ENCODE peak calls at places on chromosomes 12 and 14, in six cellular contexts. F, W, B, Z, A and O are unnamed samples.
A peak's percentile ranks its signal among the peaks of the same experiment; 100 is the strongest.

GRCh38 chr14:68936476-68936875 is 42.6 kb downstream of the ACTN1 start:
- DNase-seq in B (no peak), F (no peak), A (no peak), Z (no peak), W (no peak), O (no peak)

GRCh38 chr14:37230551-37231194 is 32.9 kb downstream of the MIPOL1 start:
- DNase-seq in W (peak; percentile 54), A (peak; percentile 87), Z (no peak), B (peak; percentile 80), F (peak; percentile 31), O (no peak)

GRCh38 chr12:40107098-40107802 is 1.4 kb upstream of the SLC2A13 start:
- DNase-seq in W (peak; percentile 88), F (peak; percentile 67), Z (peak; percentile 93), A (peak; percentile 94), B (peak; percentile 87), O (no peak)

GRCh38 chr12:126083931-126084330 is 1018.7 kb downstream of the AACS start:
- DNase-seq in W (no peak), B (no peak), A (no peak), Z (no peak), F (no peak), O (no peak)

GRCh38 chr12:73589220-73589619 is 948.4 kb upstream of the ATXN7L3B start:
- DNase-seq in F (no peak), B (no peak), A (no peak), W (no peak), Z (no peak), O (no peak)

GRCh38 chr12:39620664-39621658 is 1.4 kb upstream of the ABCD2 start:
- DNase-seq in A (no peak), F (no peak), B (no peak), W (no peak), Z (no peak), O (no peak)

GRCh38 chr12:89731064-89731463 is 22.4 kb upstream of the ATP2B1 start:
- DNase-seq in A (no peak), B (no peak), F (peak; percentile 20), W (no peak), Z (no peak), O (no peak)

GRCh38 chr14:104876251-104876699 is 11.2 kb downstream of the CEP170B start:
- DNase-seq in B (no peak), Z (no peak), W (peak; percentile 56), A (no peak), F (peak; percentile 31), O (no peak)

GRCh38 chr12:88509347-88509746 is 70.9 kb downstream of the KITLG start:
- DNase-seq in Z (no peak), F (no peak), B (no peak), W (no peak), A (no peak), O (no peak)

GRCh38 chr12:2356601-2357125 is 303.9 kb downstream of the CACNA1C start:
- DNase-seq in F (no peak), W (no peak), B (no peak), A (no peak), Z (no peak), O (no peak)

GRCh38 chr12:127455347-127456265 is 811.4 kb upstream of the TMEM132C start:
- DNase-seq in B (no peak), W (no peak), F (no peak), Z (no peak), A (peak; percentile 35), O (peak; percentile 5)

GRCh38 chr12:55712154-55712553 is 3.7 kb upstream of the BLOC1S1 start:
- DNase-seq in Z (no peak), B (no peak), A (no peak), W (no peak), F (no peak), O (no peak)
- H3K4me1 ChIP-seq in Z (peaks cover 12% of the 10 kb centered on the region), B (peaks cover 14% of the 10 kb centered on the region), A (peaks cover 49% of the 10 kb centered on the region), W (peaks cover 12% of the 10 kb centered on the region), F (peaks cover 18% of the 10 kb centered on the region), O (peaks cover 1% of the 10 kb centered on the region)

GRCh38 chr14:64973026-64973442 is 898 bp upstream of the RAB15 start:
- DNase-seq in Z (no peak), W (no peak), B (no peak), A (no peak), F (no peak), O (no peak)
- H3K4me3 ChIP-seq in Z (no peak overlapping the region), W (no peak overlapping the region), B (peak overlapping the region; percentile 70), A (no peak overlapping the region), F (no peak overlapping the region), O (no peak overlapping the region)

DNA sequence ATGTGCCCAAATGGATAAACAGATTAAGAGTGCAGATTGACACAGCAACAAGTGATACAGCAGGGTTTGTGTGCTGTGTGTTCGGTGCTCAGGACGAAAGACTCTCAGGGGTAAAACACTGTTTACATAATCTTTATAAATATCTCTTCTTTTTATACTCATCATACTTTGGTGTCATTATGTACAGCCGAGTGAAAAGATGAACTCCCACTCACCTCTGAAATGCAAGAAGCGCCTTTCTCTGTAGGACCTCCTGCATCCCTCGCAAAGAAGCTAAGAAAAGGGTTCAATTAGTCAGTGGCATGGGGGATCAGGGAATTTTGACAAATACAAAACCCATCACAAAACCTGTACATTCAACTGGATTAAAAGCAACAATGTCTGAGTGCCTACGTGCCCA is 163.6 kb downstream of the TTC7B start:
- DNase-seq in Z (no peak), B (no peak), W (no peak), F (no peak), A (no peak), O (no peak)
- H3K36me3 ChIP-seq in Z (no peaks in the 10 kb centered on the region), B (no peaks in the 10 kb centered on the region), W (no peaks in the 10 kb centered on the region), F (no peaks in the 10 kb centered on the region), A (no peaks in the 10 kb centered on the region), O (no peaks in the 10 kb centered on the region)

GRCh38 chr14:24145219-24145618 is 1.2 kb downstream of the PSME2 start:
- DNase-seq in W (no peak), A (no peak), F (no peak), B (no peak), Z (no peak), O (no peak)
- H3K4me1 ChIP-seq in W (peaks cover 6% of the 10 kb centered on the region), A (peaks cover 10% of the 10 kb centered on the region), F (peaks cover 18% of the 10 kb centered on the region), B (peaks cover 12% of the 10 kb centered on the region), Z (peaks cover 10% of the 10 kb centered on the region), O (peaks cover 1% of the 10 kb centered on the region)

GRCh38 chr12:6748761-6749160 is 4.2 kb downstream of the MLF2 start:
- DNase-seq in F (no peak), W (no peak), B (no peak), A (no peak), Z (no peak), O (no peak)
- H3K4me3 ChIP-seq in F (no peak overlapping the region), W (no peak overlapping the region), B (no peak overlapping the region), A (no peak overlapping the region), Z (no peak overlapping the region), O (no peak overlapping the region)

DNA sequence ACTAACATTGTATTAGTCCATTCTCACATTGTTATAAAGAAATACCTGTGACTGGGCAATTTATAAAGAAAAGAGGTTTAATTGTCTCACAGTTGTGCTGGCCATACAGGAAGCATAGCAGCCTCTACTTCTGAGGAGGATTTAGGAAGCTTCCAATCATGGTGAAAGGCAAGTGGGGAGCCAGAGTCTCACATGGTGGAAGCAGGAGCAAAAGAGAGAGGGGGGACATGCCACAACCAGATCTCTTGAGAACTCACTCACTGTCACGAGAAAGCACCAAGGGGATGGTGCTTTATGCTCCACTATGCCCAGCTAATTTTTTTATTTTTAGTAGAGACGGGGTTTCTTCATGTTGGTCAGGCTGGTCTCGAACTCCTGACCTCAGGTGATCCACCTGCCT is 13.3 kb downstream of the OS9 start:
- DNase-seq in W (no peak), F (no peak), Z (no peak), B (no peak), A (no peak), O (no peak)
- H3K36me3 ChIP-seq in W (peaks cover 1% of the 10 kb centered on the region), F (peaks cover 6% of the 10 kb centered on the region), Z (no peaks in the 10 kb centered on the region), B (no peaks in the 10 kb centered on the region), A (no peaks in the 10 kb centered on the region), O (no peaks in the 10 kb centered on the region)

GRCh38 chr14:102811971-102812370 is 34.7 kb downstream of the TRAF3 start:
- DNase-seq in B (no peak), A (no peak), W (no peak), F (no peak), Z (no peak), O (no peak)

GRCh38 chr14:102810523-102810922 is 33.3 kb downstream of the TRAF3 start:
- DNase-seq in Z (no peak), A (no peak), B (no peak), W (no peak), F (no peak), O (no peak)

GRCh38 chr14:102813691-102814090 is 36.4 kb downstream of the TRAF3 start:
- DNase-seq in A (no peak), W (no peak), Z (no peak), F (no peak), B (no peak), O (no peak)

GRCh38 chr14:102809870-102810269 is 32.6 kb downstream of the TRAF3 start:
- DNase-seq in W (no peak), A (no peak), F (no peak), Z (no peak), B (no peak), O (no peak)

GRCh38 chr14:102811254-102811963 is 34.2 kb downstream of the TRAF3 start:
- DNase-seq in F (no peak), W (peak; percentile 9), Z (no peak), B (no peak), A (no peak), O (no peak)
- H3K4me1 ChIP-seq in F (peaks cover 4% of the 10 kb centered on the region), W (peaks cover 11% of the 10 kb centered on the region), Z (peaks cover 2% of the 10 kb centered on the region), B (no peaks in the 10 kb centered on the region), A (peaks cover 9% of the 10 kb centered on the region), O (no peaks in the 10 kb centered on the region)

DNA sequence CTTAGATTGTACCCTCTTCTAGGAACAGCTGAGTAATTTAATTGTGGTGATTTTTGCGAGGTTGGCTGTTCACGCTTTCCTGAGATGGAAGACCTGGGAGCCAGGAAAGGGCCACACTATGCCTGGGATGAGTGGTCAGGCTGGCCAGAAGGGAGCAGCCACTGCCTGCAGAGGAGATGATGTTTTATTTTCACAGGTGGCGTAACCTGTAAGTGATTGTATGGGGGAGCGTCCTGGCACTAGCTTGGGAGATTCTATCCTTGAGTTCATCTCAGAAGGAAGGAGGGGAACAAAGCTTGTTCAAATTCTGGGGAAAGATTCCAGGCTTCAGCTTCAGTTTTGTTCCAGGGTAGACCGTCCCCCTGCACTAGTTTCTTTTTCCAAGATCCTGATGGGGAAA is 1.2 kb downstream of the RPH3A start:
- DNase-seq in W (no peak), B (no peak), A (no peak), Z (no peak), F (no peak), O (no peak)
- H3K4me3 ChIP-seq in W (no peak overlapping the region), B (no peak overlapping the region), A (no peak overlapping the region), Z (no peak overlapping the region), F (no peak overlapping the region), O (no peak overlapping the region)

GRCh38 chr12:108519558-108519957 is 4.5 kb downstream of the FICD start:
- DNase-seq in F (no peak), Z (no peak), W (peak; percentile 40), A (no peak), B (no peak), O (no peak)
- H3K36me3 ChIP-seq in F (peaks cover 34% of the 10 kb centered on the region), Z (peaks cover 2% of the 10 kb centered on the region), W (peaks cover 1% of the 10 kb centered on the region), A (peaks cover 52% of the 10 kb centered on the region), B (peaks cover 69% of the 10 kb centered on the region), O (peaks cover 47% of the 10 kb centered on the region)